ENCODE peak calls at places on chromosomes 12 and 14, in nine cellular contexts. One of them, this sample, is unnamed.

GRCh38 chr14:104288272-104288671 is 149.9 kb downstream of the KIF26A start:
- DNase-seq in cardiac muscle cell: no peak
- DNase-seq in psoas muscle: peak; percentile 22
- DNase-seq in MM.1S: no peak
- DNase-seq in tibial artery: peak; percentile 50
- DNase-seq in upper lobe of right lung: peak; percentile 20
- DNase-seq in spleen: peak; percentile 54
- DNase-seq in breast epithelium: no peak
- DNase-seq in left ventricle myocardium inferior: peak; percentile 2
- DNase-seq in this sample: peak; percentile 0

GRCh38 chr12:105109465-105110212 is 2.1 kb downstream of the WASHC4 start:
- DNase-seq in cardiac muscle cell: peak; percentile 26
- DNase-seq in psoas muscle: no peak
- DNase-seq in MM.1S: peak; percentile 50
- DNase-seq in tibial artery: no peak
- DNase-seq in upper lobe of right lung: no peak
- DNase-seq in spleen: peak; percentile 79
- DNase-seq in breast epithelium: no peak
- DNase-seq in left ventricle myocardium inferior: no peak
- DNase-seq in this sample: no peak

GRCh38 chr12:55072093-55072492 is 52.3 kb downstream of the NEUROD4 start:
- DNase-seq in cardiac muscle cell: peak; percentile 17
- DNase-seq in psoas muscle: peak; percentile 72
- DNase-seq in MM.1S: peak; percentile 88
- DNase-seq in tibial artery: no peak
- DNase-seq in upper lobe of right lung: peak; percentile 80
- DNase-seq in spleen: peak; percentile 92
- DNase-seq in breast epithelium: no peak
- DNase-seq in left ventricle myocardium inferior: peak; percentile 55
- DNase-seq in this sample: peak; percentile 85

GRCh38 chr12:75389706-75390105 is 1.2 kb upstream of the GLIPR1L2 start:
- DNase-seq in cardiac muscle cell: no peak
- DNase-seq in psoas muscle: no peak
- DNase-seq in MM.1S: peak; percentile 20
- DNase-seq in tibial artery: no peak
- DNase-seq in upper lobe of right lung: no peak
- DNase-seq in spleen: no peak
- DNase-seq in breast epithelium: no peak
- DNase-seq in left ventricle myocardium inferior: no peak
- DNase-seq in this sample: no peak

GRCh38 chr14:50051106-50051505 is 65.3 kb downstream of the VCPKMT start:
- DNase-seq in cardiac muscle cell: no peak
- DNase-seq in psoas muscle: no peak
- DNase-seq in MM.1S: no peak
- DNase-seq in tibial artery: no peak
- DNase-seq in upper lobe of right lung: no peak
- DNase-seq in spleen: no peak
- DNase-seq in breast epithelium: no peak
- DNase-seq in left ventricle myocardium inferior: no peak
- DNase-seq in this sample: no peak

GRCh38 chr12:110508071-110508586 is 6.0 kb downstream of the RAD9B start:
- DNase-seq in cardiac muscle cell: no peak
- DNase-seq in psoas muscle: no peak
- DNase-seq in MM.1S: no peak
- DNase-seq in tibial artery: no peak
- DNase-seq in upper lobe of right lung: no peak
- DNase-seq in spleen: no peak
- DNase-seq in breast epithelium: no peak
- DNase-seq in left ventricle myocardium inferior: no peak
- DNase-seq in this sample: no peak

GRCh38 chr12:113072136-113072535 is 15.6 kb downstream of the DTX1 start:
- DNase-seq in cardiac muscle cell: no peak
- DNase-seq in psoas muscle: no peak
- DNase-seq in MM.1S: no peak
- DNase-seq in tibial artery: no peak
- DNase-seq in upper lobe of right lung: no peak
- DNase-seq in spleen: no peak
- DNase-seq in breast epithelium: no peak
- DNase-seq in left ventricle myocardium inferior: no peak
- DNase-seq in this sample: no peak

GRCh38 chr14:76203086-76204001 is 51.6 kb downstream of the GPATCH2L start:
- DNase-seq in cardiac muscle cell: peak; percentile 80
- DNase-seq in psoas muscle: no peak
- DNase-seq in MM.1S: no peak
- DNase-seq in tibial artery: no peak
- DNase-seq in upper lobe of right lung: no peak
- DNase-seq in spleen: no peak
- DNase-seq in breast epithelium: no peak
- DNase-seq in left ventricle myocardium inferior: no peak
- DNase-seq in this sample: no peak

GRCh38 chr14:61488417-61488816 is 167.0 kb downstream of the PRKCH start:
- DNase-seq in cardiac muscle cell: no peak
- DNase-seq in psoas muscle: no peak
- DNase-seq in MM.1S: no peak
- DNase-seq in tibial artery: no peak
- DNase-seq in upper lobe of right lung: no peak
- DNase-seq in spleen: no peak
- DNase-seq in breast epithelium: no peak
- DNase-seq in left ventricle myocardium inferior: no peak
- DNase-seq in this sample: no peak
- H3K27ac ChIP-seq in cardiac muscle cell: no peak overlapping the region
- H3K27ac ChIP-seq in psoas muscle: no peak overlapping the region
- H3K27ac ChIP-seq in MM.1S: no peak overlapping the region
- H3K27ac ChIP-seq in tibial artery: no peak overlapping the region
- H3K27ac ChIP-seq in upper lobe of right lung: no peak overlapping the region
- H3K27ac ChIP-seq in spleen: no peak overlapping the region
- H3K27ac ChIP-seq in breast epithelium: no peak overlapping the region
- H3K27ac ChIP-seq in left ventricle myocardium inferior: peak overlapping the region; percentile 79
- H3K27ac ChIP-seq in this sample: no peak overlapping the region

GRCh38 chr14:101075025-101075800 is 171.7 kb upstream of the RTL1 start:
- DNase-seq in cardiac muscle cell: no peak
- DNase-seq in psoas muscle: no peak
- DNase-seq in MM.1S: no peak
- DNase-seq in tibial artery: no peak
- DNase-seq in upper lobe of right lung: peak; percentile 40
- DNase-seq in spleen: no peak
- DNase-seq in breast epithelium: peak; percentile 11
- DNase-seq in left ventricle myocardium inferior: no peak
- DNase-seq in this sample: no peak

GRCh38 chr14:101075801-101076413 is 172.4 kb upstream of the RTL1 start:
- DNase-seq in cardiac muscle cell: no peak
- DNase-seq in psoas muscle: no peak
- DNase-seq in MM.1S: no peak
- DNase-seq in tibial artery: no peak
- DNase-seq in upper lobe of right lung: peak; percentile 46
- DNase-seq in spleen: peak; percentile 63
- DNase-seq in breast epithelium: peak; percentile 7
- DNase-seq in left ventricle myocardium inferior: no peak
- DNase-seq in this sample: no peak

GRCh38 chr14:101078105-101078891 is 174.8 kb upstream of the RTL1 start:
- DNase-seq in cardiac muscle cell: no peak
- DNase-seq in psoas muscle: no peak
- DNase-seq in MM.1S: no peak
- DNase-seq in tibial artery: no peak
- DNase-seq in upper lobe of right lung: peak; percentile 30
- DNase-seq in spleen: no peak
- DNase-seq in breast epithelium: no peak
- DNase-seq in left ventricle myocardium inferior: no peak
- DNase-seq in this sample: no peak

GRCh38 chr14:101077511-101078074 is 174.1 kb upstream of the RTL1 start:
- DNase-seq in cardiac muscle cell: peak; percentile 50
- DNase-seq in psoas muscle: no peak
- DNase-seq in MM.1S: no peak
- DNase-seq in tibial artery: no peak
- DNase-seq in upper lobe of right lung: peak; percentile 65
- DNase-seq in spleen: peak; percentile 66
- DNase-seq in breast epithelium: peak; percentile 16
- DNase-seq in left ventricle myocardium inferior: no peak
- DNase-seq in this sample: no peak

GRCh38 chr14:101076451-101077220 is 173.1 kb upstream of the RTL1 start:
- DNase-seq in cardiac muscle cell: no peak
- DNase-seq in psoas muscle: no peak
- DNase-seq in MM.1S: no peak
- DNase-seq in tibial artery: no peak
- DNase-seq in upper lobe of right lung: peak; percentile 44
- DNase-seq in spleen: peak; percentile 52
- DNase-seq in breast epithelium: peak; percentile 13
- DNase-seq in left ventricle myocardium inferior: no peak
- DNase-seq in this sample: no peak
- H3K4me3 ChIP-seq in cardiac muscle cell: no peak overlapping the region
- H3K4me3 ChIP-seq in psoas muscle: no peak overlapping the region
- H3K4me3 ChIP-seq in MM.1S: no peak overlapping the region
- H3K4me3 ChIP-seq in tibial artery: no peak overlapping the region
- H3K4me3 ChIP-seq in upper lobe of right lung: no peak overlapping the region
- H3K4me3 ChIP-seq in spleen: no peak overlapping the region
- H3K4me3 ChIP-seq in breast epithelium: no peak overlapping the region
- H3K4me3 ChIP-seq in left ventricle myocardium inferior: no peak overlapping the region
- H3K4me3 ChIP-seq in this sample: no peak overlapping the region

DNA sequence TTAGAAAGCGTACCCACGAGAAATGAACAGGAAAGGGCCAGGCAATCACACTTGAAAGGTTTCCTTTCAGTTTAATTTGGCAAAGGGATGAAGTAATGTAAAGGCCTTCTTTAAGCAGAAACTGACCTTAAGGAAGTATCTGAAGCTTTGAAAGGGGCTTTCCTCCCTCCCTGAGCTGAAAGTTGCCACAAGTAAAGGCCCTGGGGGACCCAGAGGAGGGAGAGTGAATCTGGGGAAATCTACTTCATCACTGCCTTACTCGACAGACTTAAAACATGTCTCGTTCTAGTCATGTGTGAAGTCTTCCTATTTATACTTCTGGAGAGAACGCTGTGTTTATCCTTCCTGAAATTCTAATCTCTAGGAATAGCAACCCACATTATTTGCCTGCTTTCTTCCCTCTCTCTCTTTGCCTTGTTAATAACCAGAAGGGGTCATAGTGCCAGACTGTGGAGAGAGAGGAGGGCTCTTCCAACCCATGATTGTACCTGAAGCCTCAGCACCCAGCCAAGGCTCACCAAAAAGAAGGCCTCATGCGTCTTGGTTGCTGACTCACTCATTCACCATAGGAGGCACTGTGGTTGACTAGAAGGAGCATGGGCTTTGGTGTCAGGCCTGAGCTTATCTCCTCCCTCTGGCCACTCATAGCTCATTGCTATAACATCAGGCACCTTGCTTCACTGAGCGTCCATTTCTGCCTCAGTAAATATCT is 10.2 kb upstream of the GPX2 start:
- DNase-seq in cardiac muscle cell: peak; percentile 9
- DNase-seq in psoas muscle: no peak
- DNase-seq in MM.1S: no peak
- DNase-seq in tibial artery: peak; percentile 17
- DNase-seq in upper lobe of right lung: no peak
- DNase-seq in spleen: no peak
- DNase-seq in breast epithelium: no peak
- DNase-seq in left ventricle myocardium inferior: no peak
- DNase-seq in this sample: no peak
- TF ChIP-seq CTCF in cardiac muscle cell: no peak
- TF ChIP-seq CTCF in psoas muscle: no peak
- TF ChIP-seq CTCF in MM.1S: no peak
- TF ChIP-seq CTCF in tibial artery: no peak
- TF ChIP-seq CTCF in upper lobe of right lung: no peak
- TF ChIP-seq CTCF in spleen: no peak
- TF ChIP-seq CTCF in breast epithelium: no peak
- TF ChIP-seq CTCF in left ventricle myocardium inferior: no peak
- TF ChIP-seq CTCF in this sample: peak; percentile 49

DNA sequence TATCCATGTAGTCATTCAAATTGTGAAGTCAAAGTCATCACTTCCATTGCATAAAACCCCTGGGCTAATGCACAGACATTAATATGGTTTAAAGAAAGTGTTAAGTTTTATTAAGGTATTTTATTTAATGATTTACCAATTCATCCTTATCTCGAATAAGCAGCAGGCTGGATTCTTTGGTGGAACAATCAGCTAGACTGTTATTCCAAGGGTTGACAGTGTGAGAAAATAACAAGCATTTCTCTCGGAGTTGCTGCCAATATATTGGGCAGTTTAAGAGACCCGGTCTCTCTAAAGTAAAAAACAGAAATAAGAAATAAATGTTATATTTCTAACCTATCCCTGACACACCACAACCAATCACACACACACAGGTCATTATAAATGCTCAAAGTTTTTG is 9.4 kb downstream of the KLRB1 start:
- DNase-seq in cardiac muscle cell: no peak
- DNase-seq in psoas muscle: no peak
- DNase-seq in MM.1S: no peak
- DNase-seq in tibial artery: no peak
- DNase-seq in upper lobe of right lung: no peak
- DNase-seq in spleen: no peak
- DNase-seq in breast epithelium: no peak
- DNase-seq in left ventricle myocardium inferior: no peak
- DNase-seq in this sample: no peak
- H3K27ac ChIP-seq in cardiac muscle cell: no peak overlapping the region
- H3K27ac ChIP-seq in psoas muscle: no peak overlapping the region
- H3K27ac ChIP-seq in MM.1S: no peak overlapping the region
- H3K27ac ChIP-seq in tibial artery: no peak overlapping the region
- H3K27ac ChIP-seq in upper lobe of right lung: no peak overlapping the region
- H3K27ac ChIP-seq in spleen: no peak overlapping the region
- H3K27ac ChIP-seq in breast epithelium: no peak overlapping the region
- H3K27ac ChIP-seq in left ventricle myocardium inferior: no peak overlapping the region
- H3K27ac ChIP-seq in this sample: no peak overlapping the region

GRCh38 chr12:66929121-66929520 is 250.2 kb upstream of the GRIP1 start:
- DNase-seq in cardiac muscle cell: no peak
- DNase-seq in psoas muscle: no peak
- DNase-seq in MM.1S: no peak
- DNase-seq in tibial artery: no peak
- DNase-seq in upper lobe of right lung: no peak
- DNase-seq in spleen: no peak
- DNase-seq in breast epithelium: no peak
- DNase-seq in left ventricle myocardium inferior: no peak
- DNase-seq in this sample: no peak

GRCh38 chr12:66934289-66934688 is 255.4 kb upstream of the GRIP1 start:
- DNase-seq in cardiac muscle cell: no peak
- DNase-seq in psoas muscle: no peak
- DNase-seq in MM.1S: no peak
- DNase-seq in tibial artery: no peak
- DNase-seq in upper lobe of right lung: no peak
- DNase-seq in spleen: no peak
- DNase-seq in breast epithelium: no peak
- DNase-seq in left ventricle myocardium inferior: no peak
- DNase-seq in this sample: no peak

GRCh38 chr12:66932126-66932525 is 253.2 kb upstream of the GRIP1 start:
- DNase-seq in cardiac muscle cell: no peak
- DNase-seq in psoas muscle: no peak
- DNase-seq in MM.1S: no peak
- DNase-seq in tibial artery: no peak
- DNase-seq in upper lobe of right lung: no peak
- DNase-seq in spleen: no peak
- DNase-seq in breast epithelium: no peak
- DNase-seq in left ventricle myocardium inferior: no peak
- DNase-seq in this sample: no peak

GRCh38 chr12:66931091-66931490 is 252.2 kb upstream of the GRIP1 start:
- DNase-seq in cardiac muscle cell: no peak
- DNase-seq in psoas muscle: no peak
- DNase-seq in MM.1S: no peak
- DNase-seq in tibial artery: no peak
- DNase-seq in upper lobe of right lung: no peak
- DNase-seq in spleen: no peak
- DNase-seq in breast epithelium: no peak
- DNase-seq in left ventricle myocardium inferior: no peak
- DNase-seq in this sample: no peak
- H3K4me3 ChIP-seq in cardiac muscle cell: no peak overlapping the region
- H3K4me3 ChIP-seq in psoas muscle: no peak overlapping the region
- H3K4me3 ChIP-seq in MM.1S: no peak overlapping the region
- H3K4me3 ChIP-seq in tibial artery: no peak overlapping the region
- H3K4me3 ChIP-seq in upper lobe of right lung: no peak overlapping the region
- H3K4me3 ChIP-seq in spleen: no peak overlapping the region
- H3K4me3 ChIP-seq in breast epithelium: no peak overlapping the region
- H3K4me3 ChIP-seq in left ventricle myocardium inferior: no peak overlapping the region
- H3K4me3 ChIP-seq in this sample: no peak overlapping the region